ENCODE peak calls at places on chromosomes 12 and 14, in five cellular contexts. Z is colonic mucosa, H is neural progenitor cell, D is mesendoderm, G is mesenchymal stem cell. P is an unnamed sample.

GRCh38 chr12:989751-990278 is 1.2 kb upstream of the ERC1 start:
- DNase-seq in Z (peak; percentile 27), H (peak; percentile 46), D (peak; percentile 43), G (peak; percentile 86), P (peak; percentile 67)

GRCh38 chr14:72894623-72895378 is 900 bp upstream of the DPF3 start:
- DNase-seq in Z (peak; percentile 53), H (peak; percentile 59), D (peak; percentile 85), G (peak; percentile 45), P (peak; percentile 83)

GRCh38 chr14:77181124-77181602 is 435 bp upstream of the TMEM63C start:
- DNase-seq in Z (no peak), H (no peak), D (no peak), G (no peak), P (no peak)

GRCh38 chr12:130764475-130765185 is 48.5 kb upstream of the RIMBP2 start:
- DNase-seq in Z (no peak), H (no peak), D (peak; percentile 86), G (peak; percentile 63), P (peak; percentile 70)

GRCh38 chr12:69415471-69416275 is 54.5 kb upstream of the FRS2 start:
- DNase-seq in Z (peak; percentile 64), H (peak; percentile 69), D (peak; percentile 86), G (peak; percentile 78), P (peak; percentile 93)

GRCh38 chr12:112980491-112981158 is 2.3 kb downstream of the OAS2 start:
- DNase-seq in Z (no peak), H (no peak), D (no peak), G (no peak), P (no peak)

GRCh38 chr14:41521891-41522290 is 84.8 kb upstream of the LRFN5 start:
- DNase-seq in Z (no peak), H (no peak), D (peak; percentile 11), G (no peak), P (no peak)

GRCh38 chr12:64600164-64600561 is 10.1 kb upstream of the RASSF3 start:
- DNase-seq in Z (no peak), H (no peak), D (no peak), G (no peak), P (peak; percentile 40)

GRCh38 chr14:102451064-102451352 is 58.6 kb downstream of the ANKRD9 start:
- DNase-seq in Z (no peak), H (no peak), D (no peak), G (no peak), P (no peak)

GRCh38 chr14:70317969-70318634 is 41.4 kb downstream of the COX16 start:
- DNase-seq in Z (peak; percentile 44), H (peak; percentile 84), D (peak; percentile 81), G (peak; percentile 41), P (peak; percentile 81)

GRCh38 chr12:21444193-21445146 is 7.0 kb downstream of the PYROXD1 start:
- DNase-seq in Z (no peak), H (no peak), D (no peak), G (no peak), P (no peak)

GRCh38 chr14:99425272-99425681 is 55.4 kb downstream of the SETD3 start:
- DNase-seq in Z (no peak), H (no peak), D (no peak), G (no peak), P (no peak)

GRCh38 chr12:54622463-54623183 is 12.1 kb downstream of the LACRT start:
- DNase-seq in Z (no peak), H (no peak), D (no peak), G (no peak), P (no peak)

GRCh38 chr12:64826234-64826633 is 1.8 kb downstream of the TBC1D30 start:
- DNase-seq in Z (peak; percentile 77), H (peak; percentile 90), D (peak; percentile 82), G (peak; percentile 43), P (peak; percentile 95)

GRCh38 chr14:39268393-39268792 is 34.7 kb downstream of the MIA2 start:
- DNase-seq in Z (no peak), H (peak; percentile 8), D (peak; percentile 43), G (peak; percentile 34), P (no peak)

GRCh38 chr12:119869720-119870119 is 7.4 kb downstream of the CIT start:
- DNase-seq in Z (no peak), H (no peak), D (no peak), G (peak; percentile 64), P (peak; percentile 22)

GRCh38 chr14:101518611-101519048 is 42.7 kb upstream of the DIO3 start:
- DNase-seq in Z (peak; percentile 28), H (no peak), D (no peak), G (no peak), P (no peak)

GRCh38 chr14:96079066-96079465 is 39.9 kb downstream of the C14orf132 start:
- DNase-seq in Z (no peak), H (no peak), D (peak; percentile 32), G (no peak), P (no peak)

GRCh38 chr14:71959055-71959454 is 26.8 kb downstream of the RGS6 start:
- DNase-seq in Z (no peak), H (no peak), D (no peak), G (no peak), P (no peak)

GRCh38 chr12:128603573-128604120 is 220.1 kb downstream of the SLC15A4 start:
- DNase-seq in Z (peak; percentile 22), H (no peak), D (no peak), G (no peak), P (no peak)

GRCh38 chr12:132444957-132445883 is 44.7 kb upstream of the FBRSL1 start:
- DNase-seq in Z (peak; percentile 39), H (peak; percentile 69), D (no peak), G (no peak), P (peak; percentile 86)

GRCh38 chr12:124769881-124770512 is 93.7 kb downstream of the SCARB1 start:
- DNase-seq in Z (no peak), H (no peak), D (no peak), G (no peak), P (no peak)

GRCh38 chr14:99467338-99468075 is 13.2 kb downstream of the SETD3 start:
- DNase-seq in Z (no peak), H (no peak), D (no peak), G (no peak), P (no peak)

GRCh38 chr12:2283910-2284309 is 231.1 kb downstream of the CACNA1C start:
- DNase-seq in Z (no peak), H (no peak), D (no peak), G (peak; percentile 28), P (peak; percentile 57)
- H3K4me1 ChIP-seq in Z (no peaks in the 10 kb centered on the region), H (no peaks in the 10 kb centered on the region), D (peaks cover 8% of the 10 kb centered on the region), G (peaks cover 17% of the 10 kb centered on the region), P (no peaks in the 10 kb centered on the region)

GRCh38 chr14:29056167-29056566 is 289.6 kb downstream of the FOXG1 start:
- DNase-seq in Z (no peak), H (no peak), D (no peak), G (no peak), P (no peak)

DNA sequence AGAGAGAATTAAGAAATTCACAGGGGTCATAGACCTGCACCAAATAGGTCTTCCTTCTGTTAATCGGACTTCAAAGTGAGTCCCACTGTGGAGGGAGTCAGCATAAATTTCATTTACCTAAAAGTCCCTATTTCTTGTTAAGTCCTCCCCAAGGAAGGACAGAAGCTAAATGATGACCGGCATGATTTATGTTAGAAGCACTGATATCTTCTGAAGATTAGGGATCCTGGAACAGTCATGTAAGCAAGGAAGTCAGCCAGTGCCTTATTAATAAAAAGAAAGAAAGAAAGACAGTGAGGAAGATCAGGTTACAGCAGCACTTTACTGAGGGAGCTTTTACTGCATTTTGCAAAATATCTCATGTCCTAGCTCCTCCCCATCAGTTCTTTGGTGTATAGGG is 287.5 kb downstream of the FOXG1 start:
- DNase-seq in Z (no peak), H (no peak), D (no peak), G (no peak), P (no peak)
- H3K27ac ChIP-seq in Z (no peak overlapping the region), H (no peak overlapping the region), D (no peak overlapping the region), G (no peak overlapping the region), P (no peak overlapping the region)

DNA sequence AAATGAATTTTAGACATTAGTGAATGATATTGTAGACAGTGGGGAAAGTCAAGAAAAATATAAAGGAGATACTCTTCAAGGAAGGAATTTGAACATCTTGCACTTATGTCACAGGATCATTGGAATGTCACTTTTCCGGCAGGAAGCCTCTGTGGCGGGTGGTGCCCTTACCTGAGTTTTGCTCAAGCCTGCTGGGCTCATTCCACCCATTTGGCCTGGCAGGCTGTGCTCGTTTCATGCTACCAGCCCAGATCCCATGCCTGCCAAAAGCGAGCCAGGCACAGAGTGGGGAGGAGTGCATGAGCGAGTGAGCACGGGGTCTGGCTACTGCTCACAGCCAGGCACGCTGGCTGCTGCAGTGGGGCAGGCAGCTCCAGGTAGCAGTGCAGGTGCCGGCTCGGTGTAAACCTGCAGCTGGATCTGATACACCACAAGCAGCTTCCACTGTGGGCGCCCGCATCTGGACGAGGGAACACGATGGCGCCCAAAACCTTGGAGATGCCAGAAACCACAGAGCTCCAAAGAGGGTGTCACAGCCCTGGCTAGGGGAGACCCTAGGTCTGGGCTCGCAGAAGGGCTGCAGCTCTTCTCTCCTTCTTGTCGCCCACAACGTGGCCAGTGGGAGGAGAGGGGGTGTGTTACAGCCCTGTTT is 28.7 kb upstream of the YAF2 start:
- DNase-seq in Z (no peak), H (no peak), D (no peak), G (no peak), P (peak; percentile 53)
- H3K9ac ChIP-seq in Z (no peak overlapping the region), H (no peak overlapping the region), D (no peak overlapping the region), G (no peak overlapping the region), P (no peak overlapping the region)

GRCh38 chr14:81464253-81465001 is 64.3 kb upstream of the STON2 start:
- DNase-seq in Z (peak; percentile 75), H (peak; percentile 69), D (peak; percentile 69), G (peak; percentile 70), P (peak; percentile 84)

GRCh38 chr14:81472096-81472800 is 61.4 kb downstream of the SEL1L start:
- DNase-seq in Z (no peak), H (no peak), D (no peak), G (no peak), P (no peak)

GRCh38 chr14:81471062-81471461 is 62.6 kb downstream of the SEL1L start:
- DNase-seq in Z (no peak), H (no peak), D (no peak), G (no peak), P (no peak)

GRCh38 chr14:81465507-81466228 is 65.5 kb upstream of the STON2 start:
- DNase-seq in Z (no peak), H (no peak), D (no peak), G (no peak), P (no peak)

GRCh38 chr14:81466854-81467253 is 66.7 kb upstream of the STON2 start:
- DNase-seq in Z (no peak), H (no peak), D (no peak), G (no peak), P (no peak)
- H3K4me1 ChIP-seq in Z (no peaks in the 10 kb centered on the region), H (no peaks in the 10 kb centered on the region), D (no peaks in the 10 kb centered on the region), G (no peaks in the 10 kb centered on the region), P (no peaks in the 10 kb centered on the region)

DNA sequence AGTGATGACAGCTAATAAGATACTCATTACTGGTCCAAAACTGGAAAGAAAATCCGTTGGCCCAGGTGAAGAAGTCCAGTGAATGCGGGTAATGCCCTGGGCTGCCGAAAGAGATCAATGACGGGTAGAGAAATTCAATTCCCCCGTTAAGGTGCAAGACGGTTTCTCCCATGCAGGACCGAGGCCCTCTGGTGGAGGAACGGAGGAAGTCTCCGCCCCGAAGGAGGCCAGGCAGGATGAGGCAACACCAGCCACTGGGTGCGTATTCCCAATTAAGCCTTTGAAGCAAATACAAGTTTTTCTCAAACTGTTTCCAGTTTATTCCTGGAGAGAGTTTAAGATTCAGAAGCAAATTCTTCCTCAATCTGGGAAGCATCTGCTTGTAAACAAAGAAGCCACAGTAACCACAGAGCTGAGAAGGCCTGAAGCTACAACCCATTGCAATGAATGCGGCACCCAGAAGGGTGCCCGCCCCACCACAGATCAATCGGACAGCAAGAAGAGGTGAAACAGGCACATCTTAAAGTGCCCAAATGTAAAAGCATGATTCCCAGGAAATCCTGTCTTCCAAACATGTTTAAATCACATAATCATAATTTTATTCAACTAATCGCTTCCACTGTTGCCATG is 118.5 kb downstream of the TTC7B start:
- DNase-seq in Z (peak; percentile 83), H (peak; percentile 89), D (peak; percentile 86), G (peak; percentile 84), P (peak; percentile 93)
- H3K27ac ChIP-seq in Z (peak overlapping the region; percentile 38), H (no peak overlapping the region), D (no peak overlapping the region), G (no peak overlapping the region), P (no peak overlapping the region)

P was measured in endodermal cell.